ENCODE peak calls at places on chromosome 12, in eight cellular contexts. One of them, this sample, is unnamed.

GRCh38 chr12:5909560-5909959 is 35.5 kb downstream of the ANO2 start:
- DNase-seq in NCI-H345: no peak
- DNase-seq in OCI-LY7: no peak
- DNase-seq in G401: no peak
- DNase-seq in head of caudate nucleus: no peak
- DNase-seq in cardiac fibroblast: no peak
- DNase-seq in fibroblast of mammary gland: no peak
- DNase-seq in GM03348: no peak
- DNase-seq in this sample: no peak

GRCh38 chr12:74624206-74624605 is 86.6 kb downstream of the ATXN7L3B start:
- DNase-seq in NCI-H345: peak
- DNase-seq in fibroblast of mammary gland: no peak
- DNase-seq in G401: no peak
- DNase-seq in cardiac fibroblast: no peak
- DNase-seq in head of caudate nucleus: no peak
- DNase-seq in GM03348: no peak
- DNase-seq in OCI-LY7: no peak
- DNase-seq in this sample: no peak

GRCh38 chr12:94277426-94278000 is 129.1 kb downstream of the PLXNC1 start:
- DNase-seq in cardiac fibroblast: no peak
- DNase-seq in GM03348: no peak
- DNase-seq in G401: no peak
- DNase-seq in OCI-LY7: no peak
- DNase-seq in NCI-H345: no peak
- DNase-seq in fibroblast of mammary gland: peak
- DNase-seq in head of caudate nucleus: peak
- DNase-seq in this sample: no peak

GRCh38 chr12:6370994-6371754 is 4.2 kb downstream of the SCNN1A start:
- DNase-seq in GM03348: no peak
- DNase-seq in fibroblast of mammary gland: peak
- DNase-seq in cardiac fibroblast: peak
- DNase-seq in G401: peak
- DNase-seq in head of caudate nucleus: no peak
- DNase-seq in OCI-LY7: no peak
- DNase-seq in NCI-H345: peak
- DNase-seq in this sample: no peak

GRCh38 chr12:60930146-60930545 is 1330.1 kb upstream of the USP15 start:
- DNase-seq in GM03348: no peak
- DNase-seq in cardiac fibroblast: no peak
- DNase-seq in NCI-H345: no peak
- DNase-seq in head of caudate nucleus: no peak
- DNase-seq in OCI-LY7: no peak
- DNase-seq in fibroblast of mammary gland: no peak
- DNase-seq in G401: no peak
- DNase-seq in this sample: no peak

GRCh38 chr12:94057262-94058151 is 90.9 kb upstream of the PLXNC1 start:
- DNase-seq in NCI-H345: no peak
- DNase-seq in GM03348: no peak
- DNase-seq in head of caudate nucleus: no peak
- DNase-seq in OCI-LY7: no peak
- DNase-seq in fibroblast of mammary gland: no peak
- DNase-seq in G401: no peak
- DNase-seq in cardiac fibroblast: no peak
- DNase-seq in this sample: no peak

GRCh38 chr12:101935769-101936741 is 58.7 kb downstream of the DRAM1 start:
- DNase-seq in head of caudate nucleus: no peak
- DNase-seq in G401: no peak
- DNase-seq in GM03348: peak
- DNase-seq in cardiac fibroblast: peak
- DNase-seq in NCI-H345: no peak
- DNase-seq in fibroblast of mammary gland: peak
- DNase-seq in OCI-LY7: peak
- DNase-seq in this sample: no peak

GRCh38 chr12:95882080-95882479 is 23.3 kb downstream of the SNRPF start:
- DNase-seq in OCI-LY7: no peak
- DNase-seq in head of caudate nucleus: no peak
- DNase-seq in NCI-H345: no peak
- DNase-seq in fibroblast of mammary gland: peak
- DNase-seq in cardiac fibroblast: peak
- DNase-seq in G401: no peak
- DNase-seq in GM03348: peak
- DNase-seq in this sample: no peak

GRCh38 chr12:67426067-67426466 is 156.9 kb downstream of the CAND1 start:
- DNase-seq in OCI-LY7: no peak
- DNase-seq in head of caudate nucleus: no peak
- DNase-seq in fibroblast of mammary gland: peak
- DNase-seq in cardiac fibroblast: peak
- DNase-seq in GM03348: peak
- DNase-seq in G401: no peak
- DNase-seq in NCI-H345: peak
- DNase-seq in this sample: no peak

GRCh38 chr12:47636908-47637780 is 68.7 kb downstream of the RPAP3 start:
- DNase-seq in NCI-H345: peak
- DNase-seq in fibroblast of mammary gland: peak
- DNase-seq in cardiac fibroblast: peak
- DNase-seq in head of caudate nucleus: no peak
- DNase-seq in GM03348: no peak
- DNase-seq in OCI-LY7: peak
- DNase-seq in G401: no peak
- DNase-seq in this sample: no peak

GRCh38 chr12:102638777-102639176 is 158.4 kb upstream of the IGF1 start:
- DNase-seq in G401: no peak
- DNase-seq in NCI-H345: no peak
- DNase-seq in GM03348: no peak
- DNase-seq in fibroblast of mammary gland: peak
- DNase-seq in cardiac fibroblast: peak
- DNase-seq in head of caudate nucleus: no peak
- DNase-seq in OCI-LY7: no peak
- DNase-seq in this sample: no peak

GRCh38 chr12:84553331-84554117 is 359.1 kb downstream of the SLC6A15 start:
- DNase-seq in OCI-LY7: no peak
- DNase-seq in GM03348: no peak
- DNase-seq in cardiac fibroblast: no peak
- DNase-seq in head of caudate nucleus: no peak
- DNase-seq in NCI-H345: no peak
- DNase-seq in fibroblast of mammary gland: no peak
- DNase-seq in G401: no peak
- DNase-seq in this sample: no peak

GRCh38 chr12:109460538-109460937 is 16.6 kb downstream of the KCTD10 start:
- DNase-seq in G401: no peak
- DNase-seq in cardiac fibroblast: no peak
- DNase-seq in fibroblast of mammary gland: no peak
- DNase-seq in head of caudate nucleus: no peak
- DNase-seq in GM03348: no peak
- DNase-seq in NCI-H345: no peak
- DNase-seq in OCI-LY7: no peak
- DNase-seq in this sample: no peak

GRCh38 chr12:120069278-120069677 is 47.3 kb downstream of the RAB35 start:
- DNase-seq in G401: no peak
- DNase-seq in fibroblast of mammary gland: no peak
- DNase-seq in OCI-LY7: no peak
- DNase-seq in head of caudate nucleus: no peak
- DNase-seq in NCI-H345: no peak
- DNase-seq in cardiac fibroblast: no peak
- DNase-seq in GM03348: no peak
- DNase-seq in this sample: no peak

GRCh38 chr12:79127268-79127895 is 262.8 kb downstream of the SYT1 start:
- DNase-seq in cardiac fibroblast: peak
- DNase-seq in GM03348: peak
- DNase-seq in G401: no peak
- DNase-seq in OCI-LY7: no peak
- DNase-seq in fibroblast of mammary gland: peak
- DNase-seq in head of caudate nucleus: no peak
- DNase-seq in NCI-H345: no peak
- DNase-seq in this sample: no peak

GRCh38 chr12:54019924-54020586 is 8.2 kb upstream of the HOXC6 start:
- DNase-seq in G401: no peak
- DNase-seq in NCI-H345: no peak
- DNase-seq in cardiac fibroblast: no peak
- DNase-seq in GM03348: no peak
- DNase-seq in head of caudate nucleus: no peak
- DNase-seq in fibroblast of mammary gland: peak
- DNase-seq in OCI-LY7: no peak
- DNase-seq in this sample: no peak

GRCh38 chr12:65532744-65533143 is 254.3 kb downstream of the MSRB3 start:
- DNase-seq in OCI-LY7: no peak
- DNase-seq in GM03348: no peak
- DNase-seq in fibroblast of mammary gland: peak
- DNase-seq in cardiac fibroblast: peak
- DNase-seq in NCI-H345: no peak
- DNase-seq in head of caudate nucleus: no peak
- DNase-seq in G401: peak
- DNase-seq in this sample: no peak

GRCh38 chr12:131745706-131746105 is 34.8 kb downstream of the SFSWAP start:
- DNase-seq in GM03348: no peak
- DNase-seq in head of caudate nucleus: no peak
- DNase-seq in OCI-LY7: no peak
- DNase-seq in fibroblast of mammary gland: no peak
- DNase-seq in cardiac fibroblast: no peak
- DNase-seq in G401: no peak
- DNase-seq in NCI-H345: no peak
- DNase-seq in this sample: no peak

GRCh38 chr12:69442894-69443293 is 27.3 kb upstream of the FRS2 start:
- DNase-seq in GM03348: no peak
- DNase-seq in G401: no peak
- DNase-seq in OCI-LY7: no peak
- DNase-seq in NCI-H345: peak
- DNase-seq in fibroblast of mammary gland: peak
- DNase-seq in head of caudate nucleus: no peak
- DNase-seq in cardiac fibroblast: peak
- DNase-seq in this sample: no peak

GRCh38 chr12:51229116-51229515 is 9.5 kb upstream of the DAZAP2 start:
- DNase-seq in head of caudate nucleus: no peak
- DNase-seq in G401: no peak
- DNase-seq in GM03348: no peak
- DNase-seq in fibroblast of mammary gland: no peak
- DNase-seq in OCI-LY7: no peak
- DNase-seq in NCI-H345: no peak
- DNase-seq in cardiac fibroblast: no peak
- DNase-seq in this sample: no peak

GRCh38 chr12:31206038-31206670 is 119.8 kb downstream of the SINHCAF start:
- DNase-seq in head of caudate nucleus: no peak
- DNase-seq in NCI-H345: no peak
- DNase-seq in G401: no peak
- DNase-seq in fibroblast of mammary gland: peak
- DNase-seq in GM03348: no peak
- DNase-seq in OCI-LY7: no peak
- DNase-seq in cardiac fibroblast: peak
- DNase-seq in this sample: no peak

GRCh38 chr12:26319511-26319910 is 124.1 kb downstream of the SSPN start:
- DNase-seq in cardiac fibroblast: peak
- DNase-seq in GM03348: peak
- DNase-seq in fibroblast of mammary gland: peak
- DNase-seq in head of caudate nucleus: no peak
- DNase-seq in G401: no peak
- DNase-seq in NCI-H345: no peak
- DNase-seq in OCI-LY7: no peak
- DNase-seq in this sample: no peak

GRCh38 chr12:101761347-101761746 is 22.1 kb upstream of the SYCP3 start:
- DNase-seq in cardiac fibroblast: peak
- DNase-seq in NCI-H345: no peak
- DNase-seq in head of caudate nucleus: no peak
- DNase-seq in G401: no peak
- DNase-seq in OCI-LY7: no peak
- DNase-seq in GM03348: no peak
- DNase-seq in fibroblast of mammary gland: no peak
- DNase-seq in this sample: no peak

GRCh38 chr12:64029013-64029857 is 184.7 kb downstream of the SRGAP1 start:
- DNase-seq in fibroblast of mammary gland: peak
- DNase-seq in OCI-LY7: no peak
- DNase-seq in G401: no peak
- DNase-seq in head of caudate nucleus: no peak
- DNase-seq in cardiac fibroblast: peak
- DNase-seq in NCI-H345: no peak
- DNase-seq in GM03348: peak
- DNase-seq in this sample: no peak

GRCh38 chr12:57459750-57460400 is at the start of gene GLI1:
- DNase-seq in G401: no peak
- DNase-seq in NCI-H345: no peak
- DNase-seq in fibroblast of mammary gland: no peak
- DNase-seq in GM03348: peak
- DNase-seq in OCI-LY7: no peak
- DNase-seq in cardiac fibroblast: no peak
- DNase-seq in head of caudate nucleus: no peak
- DNase-seq in this sample: no peak

GRCh38 chr12:51395283-51396230 is 4.4 kb upstream of the GALNT6 start:
- DNase-seq in G401: no peak
- DNase-seq in OCI-LY7: no peak
- DNase-seq in GM03348: no peak
- DNase-seq in head of caudate nucleus: no peak
- DNase-seq in cardiac fibroblast: no peak
- DNase-seq in fibroblast of mammary gland: no peak
- DNase-seq in NCI-H345: no peak
- DNase-seq in this sample: no peak

GRCh38 chr12:116533343-116534248 is 25.6 kb upstream of the MAP1LC3B2 start:
- DNase-seq in cardiac fibroblast: peak
- DNase-seq in head of caudate nucleus: peak
- DNase-seq in fibroblast of mammary gland: peak
- DNase-seq in NCI-H345: peak
- DNase-seq in G401: peak
- DNase-seq in GM03348: peak
- DNase-seq in OCI-LY7: peak
- DNase-seq in this sample: peak

GRCh38 chr12:43210437-43211197 is 341.4 kb downstream of the ADAMTS20 start:
- DNase-seq in G401: no peak
- DNase-seq in NCI-H345: no peak
- DNase-seq in head of caudate nucleus: no peak
- DNase-seq in GM03348: peak
- DNase-seq in cardiac fibroblast: peak
- DNase-seq in fibroblast of mammary gland: peak
- DNase-seq in OCI-LY7: peak
- DNase-seq in this sample: no peak

GRCh38 chr12:12282761-12283160 is 15.9 kb upstream of the LRP6 start:
- DNase-seq in fibroblast of mammary gland: peak
- DNase-seq in head of caudate nucleus: no peak
- DNase-seq in NCI-H345: no peak
- DNase-seq in GM03348: peak
- DNase-seq in G401: no peak
- DNase-seq in cardiac fibroblast: peak
- DNase-seq in OCI-LY7: no peak
- DNase-seq in this sample: no peak